ENCODE peak calls at places on chromosomes 4 and X, in four cellular contexts. T is nephron progenitor cell, N is AG08395, V is cardiac muscle cell. G is an unnamed sample.
A peak's percentile ranks its signal among the peaks of the same experiment; 100 is the strongest.

GRCh38 chr4:8373973-8374545 is 66.5 kb downstream of the ACOX3 start:
- DNase-seq in V (no peak), N (no peak), T (no peak), G (no peak)

GRCh38 chr4:111475001-111475400 is 670.3 kb upstream of the FAM241A start:
- DNase-seq in N (peak; percentile 14), T (peak; percentile 51), V (peak; percentile 49), G (peak; percentile 21)

GRCh38 chrX:24203072-24203808 is 53.7 kb downstream of the ZFX start:
- DNase-seq in N (no peak), V (no peak), T (no peak), G (no peak)

GRCh38 chr4:108336076-108336475 is 167.3 kb upstream of the LEF1 start:
- DNase-seq in N (peak; percentile 24), T (no peak), V (peak; percentile 6), G (no peak)

GRCh38 chrX:151871244-151871643 is 41.4 kb upstream of the MAGEA4 start:
- DNase-seq in V (peak; percentile 89), T (no peak), N (peak; percentile 74), G (peak; percentile 2)

GRCh38 chrX:55489315-55490009 is at the start of gene USP51:
- DNase-seq in N (peak; percentile 46), T (peak; percentile 51), V (peak; percentile 60), G (no peak)

GRCh38 chrX:47513697-47514085 is 30.7 kb upstream of the ZNF41 start:
- DNase-seq in T (no peak), V (no peak), N (no peak), G (peak; percentile 85)

GRCh38 chr4:80918004-80918403 is 112.5 kb upstream of the BMP3 start:
- DNase-seq in N (no peak), T (no peak), V (peak; percentile 45), G (no peak)

GRCh38 chrX:72306085-72306801 is 529 bp upstream of the CITED1 start:
- DNase-seq in T (peak; percentile 48), V (no peak), N (no peak), G (no peak)

GRCh38 chr4:74950200-74950599 is 17.3 kb downstream of the PARM1 start:
- DNase-seq in V (no peak), N (no peak), T (no peak), G (no peak)

G was measured in NCI-H460.